ENCODE peak calls at places on chromosomes 2 and 18, in four cellular contexts. T is progenitor cell of endocrine pancreas, O is breast epithelium, K is AG04450. W is an unnamed sample.

GRCh38 chr2:41965886-41966285 is 81.9 kb upstream of the PKDCC start:
- DNase-seq in T (no peak), K (no peak), O (no peak), W (no peak)

GRCh38 chr2:554444-554843 is 122.8 kb downstream of the TMEM18 start:
- DNase-seq in O (no peak), T (no peak), K (no peak), W (peak)

GRCh38 chr18:55731594-55732042 is 143.6 kb upstream of the TCF4 start:
- DNase-seq in O (no peak), T (no peak), K (no peak), W (no peak)

GRCh38 chr2:25596506-25596905 is 76.9 kb downstream of the DTNB start:
- DNase-seq in K (peak), O (no peak), T (no peak), W (no peak)

GRCh38 chr2:180662555-180662954 is 317.9 kb upstream of the UBE2E3 start:
- DNase-seq in T (no peak), O (no peak), K (no peak), W (no peak)

GRCh38 chr2:209138079-209138478 is 285.8 kb upstream of the MAP2 start:
- DNase-seq in T (no peak), K (no peak), O (no peak), W (no peak)

GRCh38 chr2:120552800-120553471 is 182.7 kb upstream of the GLI2 start:
- DNase-seq in K (no peak), O (peak), T (peak), W (peak)

GRCh38 chr18:41456791-41457190 is 498.2 kb upstream of the PIK3C3 start:
- DNase-seq in O (no peak), T (no peak), K (no peak), W (no peak)

GRCh38 chr2:108534577-108535379 is 508 bp downstream of the LIMS1 start:
- DNase-seq in T (peak), K (no peak), O (no peak), W (peak)

GRCh38 chr18:36769611-36770314 is 59.0 kb downstream of the TPGS2 start:
- DNase-seq in K (no peak), O (no peak), T (no peak), W (peak)

GRCh38 chr2:9680082-9680481 is 49.3 kb upstream of the YWHAQ start:
- DNase-seq in O (no peak), K (no peak), T (no peak), W (no peak)
- TF ChIP-seq CTCF in O (no peak), K (no peak), T (no peak), W (no peak)

DNA sequence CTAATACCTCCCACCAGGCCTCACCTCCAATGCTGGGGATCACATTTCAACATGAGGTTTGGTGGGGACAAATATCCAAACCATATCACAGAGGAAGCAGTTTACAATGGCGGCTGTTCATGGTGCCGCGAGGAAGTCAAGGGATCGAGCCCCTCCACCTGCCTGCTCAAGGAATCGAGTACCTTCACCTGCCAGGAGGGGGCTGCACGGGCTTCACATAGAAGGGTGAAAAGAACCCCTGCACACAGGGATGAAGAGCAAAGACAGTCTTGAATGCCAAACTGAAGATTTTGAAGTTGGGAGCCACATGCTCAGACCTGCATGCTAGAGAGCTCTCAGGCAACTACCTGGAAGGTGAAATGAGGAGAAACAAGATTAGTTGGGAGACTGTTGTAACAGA is 110.3 kb downstream of the KCNF1 start:
- DNase-seq in O (no peak), T (no peak), K (no peak), W (no peak)
- TF ChIP-seq CTCF in O (no peak), T (no peak), K (no peak), W (no peak)

DNA sequence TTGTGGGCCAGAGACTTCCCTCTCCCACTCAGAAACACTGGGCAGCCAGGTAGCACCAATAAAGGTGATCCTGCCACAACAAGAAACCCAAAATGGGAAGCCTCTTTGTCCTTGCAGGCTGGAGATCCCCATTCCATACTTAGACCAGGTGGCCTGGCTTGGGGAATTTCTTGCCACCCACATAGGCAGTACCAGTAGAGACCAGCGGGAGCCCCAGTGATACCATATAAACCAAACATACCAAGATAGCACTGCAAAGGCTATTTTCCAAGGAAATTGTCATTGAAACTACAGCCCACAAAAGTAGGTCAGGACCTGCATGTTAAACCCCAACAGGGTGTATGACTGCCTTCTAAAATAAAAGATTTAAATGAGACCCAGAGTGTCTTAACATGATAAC is 171.6 kb downstream of the DIS3L2 start:
- DNase-seq in O (no peak), T (no peak), K (no peak), W (no peak)
- TF ChIP-seq CTCF in O (no peak), T (peak), K (peak), W (no peak)

DNA sequence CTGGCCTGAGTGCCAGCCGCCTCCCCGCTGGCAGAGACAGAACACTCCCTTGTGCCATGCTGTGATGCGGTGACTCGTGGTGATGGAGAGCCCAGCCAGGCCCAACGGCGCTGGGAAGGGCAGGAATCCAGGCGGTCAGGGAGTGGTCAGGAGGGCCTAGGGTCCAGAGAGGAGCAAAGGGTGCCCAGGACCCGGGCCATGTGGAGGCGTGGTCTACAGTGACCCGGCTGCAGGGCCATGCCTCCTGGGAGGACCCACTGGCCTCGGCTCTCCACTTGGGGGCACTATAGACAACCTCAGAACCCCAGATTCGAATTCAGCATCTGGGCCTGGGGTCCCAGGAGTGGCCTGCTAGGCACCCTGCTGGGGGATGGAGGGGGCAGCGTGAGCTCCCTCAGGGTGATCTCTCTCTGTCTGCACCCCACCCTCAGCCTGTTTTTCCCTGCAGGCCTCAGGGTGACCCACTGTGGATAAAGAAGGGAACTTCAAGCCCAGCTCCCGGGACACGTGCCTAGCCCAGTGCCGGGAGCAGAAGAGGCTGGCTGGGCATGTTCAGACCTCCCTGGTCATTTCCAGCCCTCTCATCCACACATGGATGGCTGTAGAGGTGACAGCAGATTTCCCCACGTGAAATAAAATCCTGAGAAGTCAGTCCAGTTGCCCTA is 13.0 kb downstream of the AMER3 start:
- DNase-seq in O (no peak), T (no peak), K (no peak), W (no peak)
- TF ChIP-seq CTCF in O (no peak), T (no peak), K (no peak), W (no peak)

W was measured in nephron progenitor cell.